ENCODE peak calls at places on chromosomes 2 and 18, in five cellular contexts. T, Y, N, V and E are unnamed samples.

GRCh38 chr18:79972720-79973119 is 8.3 kb downstream of the HSBP1L1 start:
- DNase-seq in N (no peak), V (no peak), Y (no peak), T (no peak), E (no peak)

GRCh38 chr18:79905389-79905911 is 46.0 kb downstream of the SLC66A2 start:
- DNase-seq in T (no peak), V (no peak), N (peak; percentile 15), Y (no peak), E (no peak)

GRCh38 chr2:50492452-50492851 is 539.5 kb downstream of the NRXN1 start:
- DNase-seq in T (peak; percentile 1), N (peak; percentile 58), V (peak; percentile 11), Y (peak; percentile 60), E (no peak)

GRCh38 chr18:13279181-13280065 is 60.9 kb downstream of the LDLRAD4 start:
- DNase-seq in V (no peak), Y (no peak), N (no peak), T (no peak), E (no peak)

GRCh38 chr2:159209341-159210306 is 76.9 kb downstream of the WDSUB1 start:
- DNase-seq in T (no peak), Y (no peak), N (no peak), V (no peak), E (no peak)

GRCh38 chr2:83162421-83162820 is 1296.7 kb downstream of the SUCLG1 start:
- DNase-seq in Y (no peak), T (no peak), N (no peak), V (no peak), E (no peak)

GRCh38 chr2:37869756-37870155 is 55.3 kb upstream of the RMDN2 start:
- DNase-seq in N (peak; percentile 24), V (no peak), T (no peak), Y (peak; percentile 52), E (no peak)

GRCh38 chr2:57979158-57979557 is 67.4 kb upstream of the VRK2 start:
- DNase-seq in Y (no peak), T (no peak), V (no peak), N (no peak), E (no peak)

GRCh38 chr2:178764097-178764496 is 43.1 kb downstream of the TTN start:
- DNase-seq in Y (peak; percentile 15), T (no peak), N (no peak), V (no peak), E (no peak)

GRCh38 chr2:195049372-195050031 is 607.5 kb upstream of the SLC39A10 start:
- DNase-seq in Y (peak; percentile 57), V (no peak), T (no peak), N (no peak), E (no peak)

GRCh38 chr2:37982147-37982582 is 57.1 kb downstream of the RMDN2 start:
- DNase-seq in T (no peak), Y (peak; percentile 72), V (peak; percentile 49), N (peak; percentile 81), E (peak; percentile 36)

GRCh38 chr2:28219736-28220364 is 172.8 kb upstream of the FOSL2 start:
- DNase-seq in T (no peak), Y (no peak), N (no peak), V (no peak), E (no peak)

GRCh38 chr2:8540552-8541055 is 141.3 kb upstream of the ID2 start:
- DNase-seq in T (no peak), N (no peak), Y (no peak), V (no peak), E (no peak)

GRCh38 chr2:226995625-226996041 is 159.8 kb downstream of the RHBDD1 start:
- DNase-seq in V (no peak), Y (peak; percentile 97), T (no peak), N (peak; percentile 65), E (no peak)

GRCh38 chr2:64426191-64426952 is 27.6 kb upstream of the LGALSL start:
- DNase-seq in T (no peak), Y (no peak), V (no peak), N (peak; percentile 44), E (no peak)

GRCh38 chr2:118115761-118116160 is 27.5 kb downstream of the INSIG2 start:
- DNase-seq in N (no peak), Y (no peak), V (no peak), T (no peak), E (no peak)

GRCh38 chr2:28401-28975 is 17.8 kb downstream of the FAM110C start:
- DNase-seq in N (no peak), V (no peak), Y (no peak), T (no peak), E (no peak)

GRCh38 chr2:224086226-224086911 is 47.3 kb upstream of the SERPINE2 start:
- DNase-seq in N (peak; percentile 93), T (peak; percentile 73), V (no peak), Y (peak; percentile 86), E (no peak)

GRCh38 chr18:34548973-34549294 is 161.2 kb upstream of the DTNA start:
- DNase-seq in Y (no peak), T (no peak), V (no peak), N (no peak), E (no peak)
- TF ChIP-seq CTCF in Y (no peak), T (no peak), V (no peak), N (no peak), E (no peak)

GRCh38 chr2:205043285-205043684 is 498.0 kb downstream of the PARD3B start:
- DNase-seq in Y (no peak), N (no peak), T (no peak), V (no peak), E (no peak)

GRCh38 chr2:205051417-205051816 is 506.1 kb downstream of the PARD3B start:
- DNase-seq in T (no peak), Y (no peak), V (no peak), N (peak; percentile 24), E (no peak)

GRCh38 chr2:205052781-205053180 is 507.5 kb downstream of the PARD3B start:
- DNase-seq in Y (no peak), T (no peak), V (no peak), N (no peak), E (no peak)

GRCh38 chr2:205041472-205042130 is 496.3 kb downstream of the PARD3B start:
- DNase-seq in N (no peak), Y (no peak), V (no peak), T (no peak), E (no peak)

GRCh38 chr2:205047273-205047839 is 502.1 kb downstream of the PARD3B start:
- DNase-seq in T (no peak), N (no peak), Y (no peak), V (no peak), E (no peak)
- TF ChIP-seq CTCF in T (no peak), N (no peak), Y (no peak), V (peak; percentile 18), E (no peak)

DNA sequence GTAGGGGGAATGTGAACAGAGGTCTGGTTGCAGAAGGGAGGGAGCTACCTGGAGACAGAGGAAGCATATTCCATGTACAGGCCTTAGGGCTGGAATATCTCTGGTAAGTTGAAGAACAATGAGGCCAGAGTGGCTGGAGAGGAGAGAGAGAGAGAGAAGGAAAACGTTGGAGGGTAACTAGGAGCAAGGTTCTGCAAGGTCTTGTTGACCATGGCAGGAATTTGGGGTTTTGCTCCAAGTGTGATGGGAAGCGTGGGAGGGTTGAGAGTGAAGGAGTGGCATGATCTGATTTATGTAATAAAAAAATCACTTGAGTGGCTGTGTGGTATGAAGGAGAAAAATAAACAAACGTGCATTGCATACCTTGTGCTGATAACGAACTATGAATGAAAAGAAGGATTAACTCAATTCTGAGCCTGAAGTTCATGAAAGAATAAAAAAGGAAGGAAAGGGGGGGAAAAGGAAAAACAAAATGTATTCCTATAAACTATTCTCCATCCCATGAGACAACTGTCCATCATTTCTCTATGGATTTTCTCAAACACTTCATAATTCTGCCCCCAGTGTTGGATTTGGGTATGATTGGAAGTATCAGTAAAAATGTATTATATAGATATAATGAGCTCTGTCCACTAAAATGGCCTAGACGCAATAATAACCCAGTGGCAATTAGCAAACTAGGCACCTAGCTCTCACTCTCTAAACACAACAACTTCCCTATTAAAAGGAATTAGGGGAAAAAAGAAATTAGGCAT is 59.7 kb upstream of the PMAIP1 start:
- DNase-seq in T (no peak), V (no peak), Y (no peak), N (no peak), E (no peak)
- TF ChIP-seq CTCF in T (no peak), V (no peak), Y (peak; percentile 27), N (peak; percentile 26), E (no peak)

DNA sequence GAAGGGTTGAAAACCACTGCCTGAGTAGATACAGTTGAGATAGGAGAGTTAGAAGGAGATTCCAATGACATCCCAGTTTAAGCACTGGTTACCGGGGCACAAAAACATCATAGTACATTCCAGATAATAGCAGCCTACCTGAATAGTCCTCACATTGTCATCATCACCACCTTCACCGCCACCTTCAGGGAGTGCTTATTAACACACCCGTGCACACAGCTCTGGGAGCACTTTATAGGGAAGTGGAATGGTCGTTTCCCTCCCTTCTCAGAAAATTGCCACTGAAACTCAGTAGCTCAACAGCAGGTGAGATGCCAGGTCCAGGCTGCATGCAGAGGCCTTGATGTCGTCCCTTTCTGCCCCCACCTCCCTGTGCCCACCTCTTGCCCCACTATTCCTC is 8.2 kb downstream of the SERPINB7 start:
- DNase-seq in T (no peak), N (no peak), Y (no peak), V (no peak), E (no peak)
- TF ChIP-seq CTCF in T (no peak), N (no peak), Y (no peak), V (no peak), E (no peak)

GRCh38 chr2:121902171-121902591 is 146.7 kb downstream of the TSN start:
- DNase-seq in N (no peak), T (no peak), Y (no peak), V (no peak), E (no peak)
- TF ChIP-seq CTCF in N (no peak), T (no peak), Y (no peak), V (no peak), E (no peak)

GRCh38 chr2:70089220-70089945 is 2.1 kb downstream of the PCBP1 start:
- DNase-seq in V (peak; percentile 23), N (no peak), Y (peak; percentile 36), T (no peak), E (no peak)
- TF ChIP-seq CTCF in V (no peak), N (no peak), Y (no peak), T (no peak), E (no peak)

DNA sequence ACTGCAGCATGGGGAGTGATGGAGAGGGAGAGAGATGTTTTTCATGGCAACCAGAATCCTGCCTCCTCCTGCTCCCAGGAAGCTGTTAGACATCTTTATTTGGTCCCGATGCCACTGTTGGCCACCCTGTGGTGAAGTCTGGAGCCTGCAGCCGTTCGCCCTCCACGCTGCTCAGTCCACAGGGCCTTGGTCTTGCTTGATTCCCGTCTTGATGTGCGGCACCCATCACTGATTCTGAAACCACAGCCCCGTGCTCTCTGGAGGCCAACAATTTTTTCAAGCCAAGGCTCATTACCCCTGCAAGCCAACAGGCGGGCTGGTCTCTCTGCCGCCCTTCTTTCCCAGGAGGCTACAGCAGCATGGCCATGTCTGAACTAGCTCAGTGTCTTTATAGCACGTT is 24.5 kb downstream of the SIGLEC15 start:
- DNase-seq in N (no peak), Y (no peak), T (no peak), V (no peak), E (no peak)
- TF ChIP-seq CTCF in N (peak; percentile 42), Y (peak; percentile 50), T (peak; percentile 44), V (peak; percentile 59), E (peak; percentile 21)